ENCODE peak calls at places on chromosome 16, in nine cellular contexts. E is A549, L is GM23338, O is GM12878, G is HCT116, V is SK-N-SH, N is K562, I is Panc1, Q is HepG2. P is an unnamed sample.
A peak's percentile ranks its signal among the peaks of the same experiment; 100 is the strongest.

GRCh38 chr16:81366316-81366932 is 51.7 kb downstream of the GAN start:
- DNase-seq in E (peak; percentile 67), L (peak; percentile 70), O (peak; percentile 23), G (peak; percentile 46), V (peak; percentile 63), N (peak; percentile 61), I (peak; percentile 12), Q (peak; percentile 38), P (no peak)

GRCh38 chr16:48438414-48438813 is 53.2 kb upstream of the SIAH1 start:
- DNase-seq in E (no peak), L (no peak), O (no peak), G (no peak), V (no peak), N (no peak), I (no peak), Q (no peak), P (no peak)

GRCh38 chr16:50166511-50167500 is 13.7 kb downstream of the TENT4B start:
- DNase-seq in E (no peak), L (no peak), O (no peak), G (no peak), V (no peak), N (no peak), I (no peak), Q (peak; percentile 50), P (no peak)

GRCh38 chr16:75112281-75113045 is 4.1 kb downstream of the LDHD start:
- DNase-seq in E (no peak), L (no peak), O (no peak), G (no peak), V (no peak), N (no peak), I (no peak), Q (no peak), P (no peak)

GRCh38 chr16:50313596-50314483 is 47.5 kb downstream of the ADCY7 start:
- DNase-seq in E (no peak), L (no peak), O (no peak), G (no peak), V (no peak), N (no peak), I (no peak), Q (peak; percentile 95), P (peak; percentile 94)

GRCh38 chr16:47143677-47144558 is at the start of gene NETO2:
- DNase-seq in E (peak; percentile 69), L (peak; percentile 82), O (no peak), G (no peak), V (peak; percentile 88), N (peak; percentile 82), I (no peak), Q (peak; percentile 52), P (peak; percentile 60)

GRCh38 chr16:81583893-81584705 is 139.5 kb downstream of the CMIP start:
- DNase-seq in E (peak; percentile 84), L (no peak), O (no peak), G (peak; percentile 74), V (no peak), N (no peak), I (peak; percentile 67), Q (no peak), P (no peak)

GRCh38 chr16:74601131-74601871 is 5.6 kb downstream of the GLG1 start:
- DNase-seq in E (no peak), L (no peak), O (no peak), G (no peak), V (peak; percentile 30), N (no peak), I (no peak), Q (no peak), P (no peak)

GRCh38 chr16:81712681-81713080 is 66.4 kb upstream of the PLCG2 start:
- DNase-seq in E (peak; percentile 47), L (no peak), O (no peak), G (no peak), V (no peak), N (no peak), I (no peak), Q (no peak), P (no peak)

GRCh38 chr16:12323007-12323699 is 346.6 kb downstream of the SNX29 start:
- DNase-seq in E (no peak), L (no peak), O (peak; percentile 43), G (no peak), V (no peak), N (no peak), I (no peak), Q (no peak), P (no peak)

GRCh38 chr16:4158143-4159093 is 42.2 kb upstream of the ADCY9 start:
- DNase-seq in E (no peak), L (no peak), O (no peak), G (no peak), V (no peak), N (no peak), I (no peak), Q (no peak), P (no peak)

GRCh38 chr16:11234884-11235702 is 20.9 kb downstream of the SOCS1 start:
- DNase-seq in E (no peak), L (no peak), O (no peak), G (no peak), V (no peak), N (no peak), I (no peak), Q (no peak), P (peak; percentile 75)

GRCh38 chr16:48384305-48384981 is 770 bp downstream of the SIAH1 start:
- DNase-seq in E (peak; percentile 64), L (peak; percentile 66), O (no peak), G (no peak), V (peak; percentile 94), N (no peak), I (no peak), Q (peak; percentile 41), P (peak; percentile 27)

GRCh38 chr16:22252317-22252716 is 44.9 kb upstream of the POLR3E start:
- DNase-seq in E (peak; percentile 16), L (peak; percentile 50), O (no peak), G (no peak), V (no peak), N (peak; percentile 32), I (no peak), Q (no peak), P (no peak)

GRCh38 chr16:30902070-30902972 is 5.9 kb downstream of the CTF1 start:
- DNase-seq in E (peak; percentile 77), L (peak; percentile 71), O (no peak), G (no peak), V (peak; percentile 94), N (peak; percentile 86), I (no peak), Q (peak; percentile 33), P (peak; percentile 77)

GRCh38 chr16:81189100-81189664 is 49.3 kb upstream of the BCO1 start:
- DNase-seq in E (no peak), L (no peak), O (no peak), G (no peak), V (peak; percentile 46), N (no peak), I (no peak), Q (no peak), P (no peak)

GRCh38 chr16:20956319-20956718 is 55.7 kb downstream of the LYRM1 start:
- DNase-seq in E (no peak), L (no peak), O (no peak), G (no peak), V (no peak), N (no peak), I (no peak), Q (no peak), P (no peak)

GRCh38 chr16:25692734-25693508 is 1.2 kb downstream of the HS3ST4 start:
- DNase-seq in E (no peak), L (peak; percentile 62), O (no peak), G (no peak), V (peak; percentile 29), N (no peak), I (no peak), Q (no peak), P (no peak)

GRCh38 chr16:69444873-69445517 is 20.6 kb downstream of the CYB5B start:
- DNase-seq in E (no peak), L (no peak), O (no peak), G (no peak), V (no peak), N (no peak), I (no peak), Q (no peak), P (no peak)

GRCh38 chr16:68417711-68418301 is 30.5 kb downstream of the SMPD3 start:
- DNase-seq in E (no peak), L (no peak), O (peak; percentile 73), G (no peak), V (no peak), N (no peak), I (no peak), Q (no peak), P (peak; percentile 44)

GRCh38 chr16:27301236-27301861 is 12.4 kb upstream of the IL4R start:
- DNase-seq in E (no peak), L (no peak), O (no peak), G (no peak), V (no peak), N (no peak), I (no peak), Q (no peak), P (no peak)

GRCh38 chr16:85940214-85940613 is 41.3 kb downstream of the IRF8 start:
- DNase-seq in E (peak; percentile 58), L (no peak), O (no peak), G (no peak), V (no peak), N (no peak), I (no peak), Q (peak; percentile 64), P (no peak)
- TF ChIP-seq REST in E (no peak), L (no peak), O (no peak), G (no peak), V (no peak), N (no peak), I (no peak), Q (no peak), P (no peak)

GRCh38 chr16:17850626-17851265 is 380.0 kb upstream of the XYLT1 start:
- DNase-seq in E (no peak), L (peak; percentile 26), O (no peak), G (no peak), V (peak; percentile 26), N (no peak), I (no peak), Q (no peak), P (no peak)
- TF ChIP-seq REST in E (no peak), L (no peak), O (no peak), G (no peak), V (no peak), N (no peak), I (no peak), Q (no peak), P (no peak)

DNA sequence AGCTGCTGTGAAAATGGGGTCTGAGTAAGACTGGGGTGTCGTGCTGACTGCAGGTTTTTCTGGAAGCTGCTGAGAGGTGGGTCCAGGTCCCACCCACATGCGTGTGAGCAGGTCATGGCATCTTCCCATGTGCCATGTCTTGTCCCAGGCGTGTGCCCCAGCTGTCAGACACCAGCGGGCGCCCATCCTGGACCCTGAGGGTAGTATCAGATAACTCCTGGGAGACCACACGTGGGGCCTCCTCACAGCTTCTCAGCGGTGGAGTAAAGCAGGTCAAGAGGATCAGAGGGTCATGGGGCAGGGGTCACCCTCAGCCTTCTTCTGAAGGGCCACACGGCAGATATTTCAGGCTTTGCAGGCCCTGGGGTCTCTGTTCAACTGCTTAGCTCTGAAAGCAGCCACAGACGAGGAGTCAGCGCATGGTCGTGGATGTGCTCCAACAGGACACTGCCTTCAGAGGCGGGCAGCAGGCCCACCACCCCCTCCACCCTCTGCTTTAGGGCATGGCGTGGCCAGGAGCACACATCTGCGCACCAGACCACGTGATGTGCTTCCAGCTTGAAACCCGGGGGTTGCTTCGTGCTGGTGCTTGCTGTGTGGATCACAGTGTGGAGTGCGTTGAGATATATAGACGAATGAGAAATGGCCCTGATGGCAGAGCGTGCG is 68.7 kb downstream of the BANP start:
- DNase-seq in E (no peak), L (no peak), O (no peak), G (no peak), V (peak; percentile 52), N (no peak), I (no peak), Q (no peak), P (no peak)
- TF ChIP-seq REST in E (no peak), L (no peak), O (no peak), G (no peak), V (no peak), N (no peak), I (no peak), Q (no peak), P (no peak)

GRCh38 chr16:85089485-85089884 is 22.8 kb downstream of the CIBAR2 start:
- DNase-seq in E (no peak), L (no peak), O (no peak), G (no peak), V (peak; percentile 38), N (no peak), I (no peak), Q (no peak), P (no peak)
- TF ChIP-seq REST in E (no peak), L (no peak), O (no peak), G (no peak), V (no peak), N (no peak), I (no peak), Q (no peak), P (no peak)

P was measured in HL-60.